ENCODE peak calls at places on chromosomes 4 and X, in six cellular contexts. M is K562, G is HCT116, U is H1, Z is HepG2, Y is GM12878. F is an unnamed sample.

GRCh38 chrX:39000802-39001201 is 199.5 kb downstream of the MID1IP1 start:
- DNase-seq in M (no peak), G (no peak), U (no peak), Z (no peak), Y (no peak), F (no peak)

GRCh38 chr4:33218238-33218637 is 2498.1 kb downstream of the PCDH7 start:
- DNase-seq in M (no peak), G (no peak), U (no peak), Z (no peak), Y (no peak), F (no peak)

GRCh38 chr4:38169524-38169923 is 209.3 kb downstream of the PTTG2 start:
- DNase-seq in M (no peak), G (no peak), U (no peak), Z (no peak), Y (no peak), F (no peak)

GRCh38 chr4:113659127-113659526 is 102.4 kb downstream of the CAMK2D start:
- DNase-seq in M (no peak), G (no peak), U (no peak), Z (peak), Y (no peak), F (no peak)

GRCh38 chr4:87633239-87633638 is 16.8 kb upstream of the DMP1 start:
- DNase-seq in M (peak), G (no peak), U (no peak), Z (no peak), Y (no peak), F (no peak)

GRCh38 chr4:150106886-150107285 is 28.6 kb downstream of the DCLK2 start:
- DNase-seq in M (no peak), G (no peak), U (no peak), Z (no peak), Y (no peak), F (no peak)

GRCh38 chr4:128831526-128832252 is 22.2 kb downstream of the JADE1 start:
- DNase-seq in M (no peak), G (no peak), U (no peak), Z (peak), Y (no peak), F (no peak)

GRCh38 chr4:20249333-20249732 is 2.4 kb upstream of the SLIT2 start:
- DNase-seq in M (no peak), G (peak), U (no peak), Z (no peak), Y (no peak), F (no peak)

GRCh38 chrX:150512426-150512825 is 56.0 kb upstream of the MTM1 start:
- DNase-seq in M (no peak), G (no peak), U (no peak), Z (no peak), Y (no peak), F (no peak)

GRCh38 chr4:19478791-19479190 is 772.9 kb upstream of the SLIT2 start:
- DNase-seq in M (no peak), G (no peak), U (no peak), Z (no peak), Y (no peak), F (no peak)

GRCh38 chr4:7922466-7922865 is 17.2 kb downstream of the AFAP1 start:
- DNase-seq in M (no peak), G (no peak), U (no peak), Z (no peak), Y (no peak), F (no peak)

GRCh38 chrX:69218407-69218806 is 53.2 kb upstream of the PJA1 start:
- DNase-seq in M (no peak), G (no peak), U (no peak), Z (no peak), Y (no peak), F (no peak)

GRCh38 chr4:44120646-44121045 is 328.0 kb downstream of the KCTD8 start:
- DNase-seq in M (no peak), G (no peak), U (no peak), Z (no peak), Y (no peak), F (no peak)

GRCh38 chrX:2450681-2451080 is 50.1 kb downstream of the DHRSX start:
- DNase-seq in M (no peak), G (no peak), U (no peak), Z (no peak), Y (no peak), F (no peak)

GRCh38 chrX:37825225-37825842 is 22.0 kb downstream of the DYNLT3 start:
- DNase-seq in M (peak), G (peak), U (no peak), Z (peak), Y (no peak), F (peak)

GRCh38 chrX:108396986-108397385 is 41.2 kb downstream of the COL4A6 start:
- DNase-seq in M (no peak), G (no peak), U (no peak), Z (no peak), Y (no peak), F (no peak)

GRCh38 chrX:42515939-42516338 is 262.0 kb downstream of the PPP1R2C start:
- DNase-seq in M (no peak), G (no peak), U (no peak), Z (no peak), Y (no peak), F (no peak)

GRCh38 chr4:7087036-7087435 is 19.2 kb upstream of the GRPEL1 start:
- DNase-seq in M (no peak), G (no peak), U (no peak), Z (no peak), Y (no peak), F (no peak)

GRCh38 chrX:7586126-7586525 is 256.8 kb upstream of the VCX start:
- DNase-seq in M (peak), G (no peak), U (no peak), Z (peak), Y (no peak), F (peak)

GRCh38 chr4:633976-634598 is 8.7 kb downstream of the PDE6B start:
- DNase-seq in M (no peak), G (no peak), U (no peak), Z (no peak), Y (no peak), F (no peak)

GRCh38 chr4:65669008-65669971 is 999 bp downstream of the EPHA5 start:
- DNase-seq in M (no peak), G (no peak), U (no peak), Z (no peak), Y (no peak), F (no peak)

GRCh38 chr4:52946811-52947210 is 84.7 kb downstream of the RASL11B start:
- DNase-seq in M (no peak), G (no peak), U (no peak), Z (no peak), Y (no peak), F (no peak)

GRCh38 chr4:88134536-88135361 is 23.7 kb downstream of the ABCG2 start:
- DNase-seq in M (no peak), G (no peak), U (no peak), Z (no peak), Y (no peak), F (no peak)

GRCh38 chr4:89681671-89682070 is 155.3 kb downstream of the SNCA start:
- DNase-seq in M (no peak), G (no peak), U (no peak), Z (no peak), Y (no peak), F (no peak)

GRCh38 chr4:121936101-121936500 is 15.8 kb downstream of the TRPC3 start:
- DNase-seq in M (no peak), G (no peak), U (no peak), Z (no peak), Y (no peak), F (no peak)

GRCh38 chr4:111128327-111128726 is 505.4 kb upstream of the PITX2 start:
- DNase-seq in M (no peak), G (no peak), U (no peak), Z (no peak), Y (no peak), F (no peak)

GRCh38 chr4:189293459-189293858 is 647.2 kb upstream of the FRG1 start:
- DNase-seq in M (no peak), G (no peak), U (no peak), Z (no peak), Y (no peak), F (no peak)

GRCh38 chr4:8917868-8918783 is 46.5 kb upstream of the HMX1 start:
- DNase-seq in M (peak), G (peak), U (peak), Z (peak), Y (no peak), F (peak)

GRCh38 chr4:70703695-70704332 is 15.5 kb downstream of the UTP3 start:
- DNase-seq in M (peak), G (no peak), U (no peak), Z (no peak), Y (no peak), F (no peak)

GRCh38 chr4:71338846-71339593 is at the start of gene SLC4A4:
- DNase-seq in M (peak), G (no peak), U (no peak), Z (no peak), Y (peak), F (no peak)

GRCh38 chrX:77087529-77088169 is 359.5 kb upstream of the FGF16 start:
- DNase-seq in M (no peak), G (no peak), U (no peak), Z (peak), Y (no peak), F (no peak)

GRCh38 chrX:24100713-24101112 is 46.0 kb downstream of the EIF2S3 start:
- DNase-seq in M (peak), G (no peak), U (no peak), Z (no peak), Y (no peak), F (no peak)

GRCh38 chr4:87911252-87911774 is 64.2 kb upstream of the SPP1 start:
- DNase-seq in M (no peak), G (no peak), U (no peak), Z (peak), Y (no peak), F (no peak)

GRCh38 chrX:150486011-150486410 is 82.4 kb upstream of the MTM1 start:
- DNase-seq in M (peak), G (peak), U (no peak), Z (peak), Y (no peak), F (no peak)

GRCh38 chr4:8533274-8533865 is 46.8 kb upstream of the GPR78 start:
- DNase-seq in M (no peak), G (no peak), U (no peak), Z (no peak), Y (no peak), F (no peak)

DNA sequence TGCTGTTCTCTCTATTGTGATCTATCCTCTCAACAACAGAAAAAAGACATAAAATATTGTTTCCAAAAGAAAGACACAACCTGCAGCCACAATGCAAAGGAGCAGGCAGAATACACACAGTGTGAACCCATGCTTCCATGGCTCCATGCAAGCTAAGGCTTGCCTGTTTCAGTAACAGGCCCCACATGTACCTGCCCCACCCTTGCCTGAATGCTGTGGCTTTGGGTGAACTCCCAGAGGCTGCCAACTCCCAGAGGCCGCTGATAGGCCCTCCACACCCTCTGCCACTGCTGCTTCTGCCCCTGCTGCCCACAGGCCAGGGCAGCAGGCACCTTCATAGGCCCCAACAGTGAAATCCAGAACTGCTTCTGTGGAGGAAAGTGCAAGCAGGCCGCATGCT is 313.9 kb downstream of the CHIC1 start:
- DNase-seq in M (no peak), G (no peak), U (no peak), Z (no peak), Y (no peak), F (no peak)
- H3K9ac ChIP-seq in M (no peak), G (no peak), U (no peak), Z (no peak), Y (no peak), F (no peak)

GRCh38 chrX:80432863-80433262 is 12.6 kb downstream of the TENT5D start:
- DNase-seq in M (no peak), G (no peak), U (no peak), Z (no peak), Y (no peak), F (no peak)
- TF ChIP-seq ZNF274 in M (no peak), G (no peak), U (no peak), Z (no peak), Y (no peak), F (no peak)

GRCh38 chr4:118586357-118586790 is 98.8 kb upstream of the METTL14 start:
- DNase-seq in M (peak), G (no peak), U (no peak), Z (no peak), Y (no peak), F (no peak)
- H3K9ac ChIP-seq in M (no peak), G (no peak), U (no peak), Z (no peak), Y (no peak), F (no peak)

GRCh38 chr4:5143306-5143861 is 92.1 kb downstream of the STK32B start:
- DNase-seq in M (no peak), G (no peak), U (no peak), Z (no peak), Y (no peak), F (no peak)
- TF ChIP-seq ZNF274 in M (no peak), G (no peak), U (no peak), Z (no peak), Y (no peak), F (no peak)

DNA sequence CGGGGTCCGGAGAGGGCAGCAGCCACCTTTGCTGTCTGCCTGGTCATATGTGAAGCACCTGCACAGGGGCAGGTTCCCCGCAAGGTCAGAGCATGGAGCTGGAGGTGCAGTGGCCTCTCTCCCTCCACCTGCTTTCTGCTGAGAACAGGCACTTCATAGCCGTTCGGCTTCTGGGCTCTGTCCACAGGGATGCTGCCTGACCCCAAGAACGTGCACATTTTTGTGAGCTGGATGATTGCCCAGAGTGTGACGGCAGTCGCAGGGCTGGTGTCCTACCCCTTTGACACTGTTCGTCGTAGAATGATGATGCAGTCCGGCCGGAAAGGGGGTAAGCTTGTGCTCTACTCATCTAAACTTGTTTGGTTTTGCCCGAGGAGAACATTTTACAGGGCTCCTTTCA is 2.5 kb downstream of the SLC25A4 start:
- DNase-seq in M (no peak), G (no peak), U (no peak), Z (no peak), Y (no peak), F (no peak)
- H3K9ac ChIP-seq in M (no peak), G (no peak), U (no peak), Z (no peak), Y (no peak), F (no peak)

GRCh38 chr4:174318829-174319764 is 35.4 kb downstream of the CEP44 start:
- DNase-seq in M (peak), G (peak), U (no peak), Z (peak), Y (no peak), F (peak)
- TF ChIP-seq ZNF274 in M (no peak), G (no peak), U (no peak), Z (no peak), Y (no peak), F (no peak)